ENCODE peak calls at places on chromosome 14, in eight cellular contexts. One of them, this sample, is unnamed.
A peak's percentile ranks its signal among the peaks of the same experiment; 100 is the strongest.

GRCh38 chr14:87430810-87431209 is 562.2 kb downstream of the GALC start:
- DNase-seq in activated T-helper 1 cell treated with anti-CD3 and anti-CD28 coated beads, Interleukin-12 subunit alpha, Interleukin-12 subunit beta, Interleukin-2, Interleukin-4 antibody, amounts not matched to agents 30 ng/mL and 10 ng/mL and 1 ng/mL, durations not matched to agents 14 hours and 24 hours and 36 hours: no peak
- DNase-seq in activated CD4-positive, alpha-beta T cell treated with anti-CD3 and anti-CD28 coated beads, Interleukin-2, amount 50 U/mL, for 4 hours: no peak
- DNase-seq in pancreas: no peak
- DNase-seq in sigmoid colon: no peak
- DNase-seq in pons: no peak
- DNase-seq in body of pancreas: peak; percentile 4
- DNase-seq in T-helper 9 cell: no peak
- DNase-seq in this sample: no peak

GRCh38 chr14:22099942-22100763 is 426.5 kb upstream of the OR4E1 start:
- DNase-seq in body of pancreas: peak; percentile 56
- DNase-seq in sigmoid colon: peak; percentile 87
- DNase-seq in activated CD4-positive, alpha-beta T cell treated with anti-CD3 and anti-CD28 coated beads, Interleukin-2, amount 50 U/mL, for 4 hours: peak; percentile 38
- DNase-seq in pons: peak; percentile 70
- DNase-seq in pancreas: peak; percentile 3
- DNase-seq in T-helper 9 cell: peak; percentile 26
- DNase-seq in activated T-helper 1 cell treated with anti-CD3 and anti-CD28 coated beads, Interleukin-12 subunit alpha, Interleukin-12 subunit beta, Interleukin-2, Interleukin-4 antibody, amounts not matched to agents 30 ng/mL and 10 ng/mL and 1 ng/mL, durations not matched to agents 14 hours and 24 hours and 36 hours: peak; percentile 39
- DNase-seq in this sample: no peak

GRCh38 chr14:93094121-93094918 is 21.4 kb downstream of the ITPK1 start:
- DNase-seq in pons: peak; percentile 27
- DNase-seq in activated T-helper 1 cell treated with anti-CD3 and anti-CD28 coated beads, Interleukin-12 subunit alpha, Interleukin-12 subunit beta, Interleukin-2, Interleukin-4 antibody, amounts not matched to agents 30 ng/mL and 10 ng/mL and 1 ng/mL, durations not matched to agents 14 hours and 24 hours and 36 hours: no peak
- DNase-seq in activated CD4-positive, alpha-beta T cell treated with anti-CD3 and anti-CD28 coated beads, Interleukin-2, amount 50 U/mL, for 4 hours: no peak
- DNase-seq in body of pancreas: no peak
- DNase-seq in T-helper 9 cell: no peak
- DNase-seq in sigmoid colon: no peak
- DNase-seq in pancreas: no peak
- DNase-seq in this sample: no peak

GRCh38 chr14:96274122-96274910 is 18.3 kb downstream of the BDKRB1 start:
- DNase-seq in sigmoid colon: no peak
- DNase-seq in T-helper 9 cell: no peak
- DNase-seq in pons: peak; percentile 84
- DNase-seq in pancreas: no peak
- DNase-seq in activated T-helper 1 cell treated with anti-CD3 and anti-CD28 coated beads, Interleukin-12 subunit alpha, Interleukin-12 subunit beta, Interleukin-2, Interleukin-4 antibody, amounts not matched to agents 30 ng/mL and 10 ng/mL and 1 ng/mL, durations not matched to agents 14 hours and 24 hours and 36 hours: no peak
- DNase-seq in activated CD4-positive, alpha-beta T cell treated with anti-CD3 and anti-CD28 coated beads, Interleukin-2, amount 50 U/mL, for 4 hours: no peak
- DNase-seq in body of pancreas: peak; percentile 31
- DNase-seq in this sample: peak; percentile 75

GRCh38 chr14:81402123-81402495 is 2.0 kb upstream of the STON2 start:
- DNase-seq in pons: no peak
- DNase-seq in activated CD4-positive, alpha-beta T cell treated with anti-CD3 and anti-CD28 coated beads, Interleukin-2, amount 50 U/mL, for 4 hours: no peak
- DNase-seq in activated T-helper 1 cell treated with anti-CD3 and anti-CD28 coated beads, Interleukin-12 subunit alpha, Interleukin-12 subunit beta, Interleukin-2, Interleukin-4 antibody, amounts not matched to agents 30 ng/mL and 10 ng/mL and 1 ng/mL, durations not matched to agents 14 hours and 24 hours and 36 hours: no peak
- DNase-seq in T-helper 9 cell: no peak
- DNase-seq in sigmoid colon: no peak
- DNase-seq in pancreas: no peak
- DNase-seq in body of pancreas: no peak
- DNase-seq in this sample: no peak

GRCh38 chr14:93201155-93201704 is 5.6 kb downstream of the GON7 start:
- DNase-seq in body of pancreas: no peak
- DNase-seq in activated T-helper 1 cell treated with anti-CD3 and anti-CD28 coated beads, Interleukin-12 subunit alpha, Interleukin-12 subunit beta, Interleukin-2, Interleukin-4 antibody, amounts not matched to agents 30 ng/mL and 10 ng/mL and 1 ng/mL, durations not matched to agents 14 hours and 24 hours and 36 hours: no peak
- DNase-seq in pons: no peak
- DNase-seq in T-helper 9 cell: no peak
- DNase-seq in pancreas: no peak
- DNase-seq in sigmoid colon: no peak
- DNase-seq in activated CD4-positive, alpha-beta T cell treated with anti-CD3 and anti-CD28 coated beads, Interleukin-2, amount 50 U/mL, for 4 hours: no peak
- DNase-seq in this sample: no peak

GRCh38 chr14:72519543-72519942 is 374.4 kb downstream of the DPF3 start:
- DNase-seq in activated T-helper 1 cell treated with anti-CD3 and anti-CD28 coated beads, Interleukin-12 subunit alpha, Interleukin-12 subunit beta, Interleukin-2, Interleukin-4 antibody, amounts not matched to agents 30 ng/mL and 10 ng/mL and 1 ng/mL, durations not matched to agents 14 hours and 24 hours and 36 hours: no peak
- DNase-seq in pons: no peak
- DNase-seq in pancreas: no peak
- DNase-seq in activated CD4-positive, alpha-beta T cell treated with anti-CD3 and anti-CD28 coated beads, Interleukin-2, amount 50 U/mL, for 4 hours: no peak
- DNase-seq in sigmoid colon: no peak
- DNase-seq in T-helper 9 cell: no peak
- DNase-seq in body of pancreas: no peak
- DNase-seq in this sample: no peak

GRCh38 chr14:78075033-78075432 is 95.1 kb upstream of the NRXN3 start:
- DNase-seq in sigmoid colon: no peak
- DNase-seq in activated T-helper 1 cell treated with anti-CD3 and anti-CD28 coated beads, Interleukin-12 subunit alpha, Interleukin-12 subunit beta, Interleukin-2, Interleukin-4 antibody, amounts not matched to agents 30 ng/mL and 10 ng/mL and 1 ng/mL, durations not matched to agents 14 hours and 24 hours and 36 hours: no peak
- DNase-seq in T-helper 9 cell: no peak
- DNase-seq in pons: no peak
- DNase-seq in pancreas: no peak
- DNase-seq in activated CD4-positive, alpha-beta T cell treated with anti-CD3 and anti-CD28 coated beads, Interleukin-2, amount 50 U/mL, for 4 hours: no peak
- DNase-seq in body of pancreas: no peak
- DNase-seq in this sample: no peak

GRCh38 chr14:74634964-74635363 is 22.9 kb upstream of the LTBP2 start:
- DNase-seq in activated T-helper 1 cell treated with anti-CD3 and anti-CD28 coated beads, Interleukin-12 subunit alpha, Interleukin-12 subunit beta, Interleukin-2, Interleukin-4 antibody, amounts not matched to agents 30 ng/mL and 10 ng/mL and 1 ng/mL, durations not matched to agents 14 hours and 24 hours and 36 hours: no peak
- DNase-seq in T-helper 9 cell: no peak
- DNase-seq in pancreas: no peak
- DNase-seq in body of pancreas: no peak
- DNase-seq in sigmoid colon: no peak
- DNase-seq in pons: no peak
- DNase-seq in activated CD4-positive, alpha-beta T cell treated with anti-CD3 and anti-CD28 coated beads, Interleukin-2, amount 50 U/mL, for 4 hours: no peak
- DNase-seq in this sample: no peak

GRCh38 chr14:56888274-56888673 is 78.0 kb upstream of the OTX2 start:
- DNase-seq in sigmoid colon: no peak
- DNase-seq in T-helper 9 cell: no peak
- DNase-seq in activated T-helper 1 cell treated with anti-CD3 and anti-CD28 coated beads, Interleukin-12 subunit alpha, Interleukin-12 subunit beta, Interleukin-2, Interleukin-4 antibody, amounts not matched to agents 30 ng/mL and 10 ng/mL and 1 ng/mL, durations not matched to agents 14 hours and 24 hours and 36 hours: no peak
- DNase-seq in pancreas: no peak
- DNase-seq in pons: no peak
- DNase-seq in body of pancreas: no peak
- DNase-seq in activated CD4-positive, alpha-beta T cell treated with anti-CD3 and anti-CD28 coated beads, Interleukin-2, amount 50 U/mL, for 4 hours: no peak
- DNase-seq in this sample: no peak

GRCh38 chr14:93184391-93185332 is at the start of the genes LYSET and MOAP1:
- DNase-seq in T-helper 9 cell: peak; percentile 89
- DNase-seq in pancreas: peak; percentile 86
- DNase-seq in activated T-helper 1 cell treated with anti-CD3 and anti-CD28 coated beads, Interleukin-12 subunit alpha, Interleukin-12 subunit beta, Interleukin-2, Interleukin-4 antibody, amounts not matched to agents 30 ng/mL and 10 ng/mL and 1 ng/mL, durations not matched to agents 14 hours and 24 hours and 36 hours: peak; percentile 87
- DNase-seq in pons: peak; percentile 69
- DNase-seq in sigmoid colon: peak; percentile 94
- DNase-seq in activated CD4-positive, alpha-beta T cell treated with anti-CD3 and anti-CD28 coated beads, Interleukin-2, amount 50 U/mL, for 4 hours: peak; percentile 81
- DNase-seq in body of pancreas: peak; percentile 91
- DNase-seq in this sample: peak; percentile 87

GRCh38 chr14:102370305-102370809 is 7.6 kb downstream of the TECPR2 start:
- DNase-seq in body of pancreas: no peak
- DNase-seq in activated T-helper 1 cell treated with anti-CD3 and anti-CD28 coated beads, Interleukin-12 subunit alpha, Interleukin-12 subunit beta, Interleukin-2, Interleukin-4 antibody, amounts not matched to agents 30 ng/mL and 10 ng/mL and 1 ng/mL, durations not matched to agents 14 hours and 24 hours and 36 hours: no peak
- DNase-seq in sigmoid colon: no peak
- DNase-seq in T-helper 9 cell: no peak
- DNase-seq in activated CD4-positive, alpha-beta T cell treated with anti-CD3 and anti-CD28 coated beads, Interleukin-2, amount 50 U/mL, for 4 hours: no peak
- DNase-seq in pancreas: no peak
- DNase-seq in pons: peak; percentile 54
- DNase-seq in this sample: no peak

This sample was measured in putamen.